ENCODE peak calls at places on chromosomes 7 and 10, in four cellular contexts. One of them, this sample, is unnamed.

GRCh38 chr10:132178885-132179545 is 7.7 kb upstream of the DPYSL4 start:
- DNase-seq in right atrium auricular region: no peak
- DNase-seq in cardiac fibroblast: no peak
- DNase-seq in AG04449: no peak
- DNase-seq in this sample: no peak

GRCh38 chr10:42769653-42770052 is 12.9 kb upstream of the BMS1 start:
- DNase-seq in cardiac fibroblast: no peak
- DNase-seq in right atrium auricular region: no peak
- DNase-seq in AG04449: no peak
- DNase-seq in this sample: no peak

GRCh38 chr7:24517166-24517565 is 56.1 kb upstream of the PALS2 start:
- DNase-seq in right atrium auricular region: no peak
- DNase-seq in AG04449: no peak
- DNase-seq in cardiac fibroblast: no peak
- DNase-seq in this sample: no peak

GRCh38 chr7:18119985-18120384 is 92.3 kb upstream of the PRPS1L1 start:
- DNase-seq in AG04449: no peak
- DNase-seq in right atrium auricular region: no peak
- DNase-seq in cardiac fibroblast: peak; percentile 27
- DNase-seq in this sample: peak; percentile 20

GRCh38 chr10:117716896-117717295 is 174.3 kb downstream of the EMX2 start:
- DNase-seq in right atrium auricular region: no peak
- DNase-seq in AG04449: no peak
- DNase-seq in cardiac fibroblast: no peak
- DNase-seq in this sample: no peak

GRCh38 chr10:124741922-124742417 is 2.2 kb downstream of the FAM53B start:
- DNase-seq in AG04449: no peak
- DNase-seq in cardiac fibroblast: no peak
- DNase-seq in right atrium auricular region: peak; percentile 57
- DNase-seq in this sample: no peak

GRCh38 chr7:8204674-8205377 is 57.1 kb downstream of the ICA1 start:
- DNase-seq in right atrium auricular region: no peak
- DNase-seq in cardiac fibroblast: no peak
- DNase-seq in AG04449: no peak
- DNase-seq in this sample: peak; percentile 2

GRCh38 chr7:154242709-154243108 is 190.5 kb downstream of the DPP6 start:
- DNase-seq in right atrium auricular region: no peak
- DNase-seq in cardiac fibroblast: no peak
- DNase-seq in AG04449: no peak
- DNase-seq in this sample: no peak

GRCh38 chr7:42137941-42138340 is 99.1 kb downstream of the GLI3 start:
- DNase-seq in right atrium auricular region: no peak
- DNase-seq in AG04449: no peak
- DNase-seq in cardiac fibroblast: no peak
- DNase-seq in this sample: peak; percentile 18

GRCh38 chr7:2894118-2894940 is 50.2 kb upstream of the GNA12 start:
- DNase-seq in right atrium auricular region: no peak
- DNase-seq in AG04449: no peak
- DNase-seq in cardiac fibroblast: no peak
- DNase-seq in this sample: no peak

GRCh38 chr7:141003172-141004080 is 11.3 kb downstream of the MRPS33 start:
- DNase-seq in cardiac fibroblast: no peak
- DNase-seq in right atrium auricular region: no peak
- DNase-seq in AG04449: no peak
- DNase-seq in this sample: no peak

GRCh38 chr10:115129752-115130151 is 36.6 kb downstream of the ATRNL1 start:
- DNase-seq in cardiac fibroblast: peak; percentile 48
- DNase-seq in right atrium auricular region: no peak
- DNase-seq in AG04449: no peak
- DNase-seq in this sample: peak; percentile 43
- H3K4me3 ChIP-seq in cardiac fibroblast: no peak overlapping the region
- H3K4me3 ChIP-seq in right atrium auricular region: no peak overlapping the region
- H3K4me3 ChIP-seq in AG04449: no peak overlapping the region
- H3K4me3 ChIP-seq in this sample: no peak overlapping the region

DNA sequence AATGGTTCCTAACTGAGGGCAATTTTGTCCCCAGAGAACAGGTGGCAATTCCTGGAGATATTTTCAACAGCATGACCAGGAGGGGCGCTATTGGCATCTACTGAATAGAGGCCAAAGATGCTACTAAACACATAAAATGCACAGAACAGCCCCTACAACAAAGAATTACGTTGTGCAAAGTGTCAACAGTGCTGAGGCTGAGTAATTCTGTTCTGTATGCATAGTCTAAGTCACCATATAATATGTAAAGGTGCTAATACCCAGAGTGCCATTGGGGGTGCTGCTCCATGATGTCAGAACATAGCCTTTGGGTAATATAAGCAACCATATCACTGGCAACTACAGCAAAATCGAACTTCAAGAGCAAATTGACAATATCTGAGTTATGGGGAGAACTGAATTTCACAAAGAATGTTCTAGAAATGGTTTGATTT is 213.3 kb upstream of the PHYHIPL start:
- DNase-seq in AG04449: no peak
- DNase-seq in cardiac fibroblast: no peak
- DNase-seq in right atrium auricular region: no peak
- DNase-seq in this sample: no peak
- TF ChIP-seq CTCF in AG04449: no peak
- TF ChIP-seq CTCF in cardiac fibroblast: peak; percentile 33
- TF ChIP-seq CTCF in right atrium auricular region: no peak
- TF ChIP-seq CTCF in this sample: peak; percentile 34

DNA sequence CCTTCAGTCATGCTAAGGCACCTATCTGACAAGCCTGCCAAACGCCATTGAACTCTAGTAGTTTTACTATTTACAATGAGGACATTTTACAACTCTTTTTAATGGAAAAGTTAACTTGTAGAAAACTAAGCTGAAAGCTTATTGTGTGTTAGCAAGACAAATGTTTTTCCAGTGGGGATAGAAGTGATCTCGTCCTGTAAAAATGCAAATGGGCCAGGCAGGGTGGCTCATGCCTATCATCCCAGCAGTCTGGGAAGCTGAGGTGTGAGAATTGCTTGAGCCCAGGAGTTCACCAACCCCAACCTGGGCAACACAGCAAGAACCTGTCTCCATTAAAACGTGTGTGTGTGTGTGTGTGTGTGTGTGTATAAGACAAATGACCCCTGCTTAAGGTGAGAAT is 1.2 kb upstream of the VOPP1 start:
- DNase-seq in cardiac fibroblast: peak; percentile 16
- DNase-seq in right atrium auricular region: no peak
- DNase-seq in AG04449: no peak
- DNase-seq in this sample: peak; percentile 32
- H3K4me3 ChIP-seq in cardiac fibroblast: no peak overlapping the region
- H3K4me3 ChIP-seq in right atrium auricular region: no peak overlapping the region
- H3K4me3 ChIP-seq in AG04449: no peak overlapping the region
- H3K4me3 ChIP-seq in this sample: no peak overlapping the region

GRCh38 chr7:110764852-110765251 is 326.1 kb upstream of the LRRN3 start:
- DNase-seq in cardiac fibroblast: no peak
- DNase-seq in right atrium auricular region: no peak
- DNase-seq in AG04449: no peak
- DNase-seq in this sample: no peak

GRCh38 chr7:110762514-110762913 is 328.4 kb upstream of the LRRN3 start:
- DNase-seq in AG04449: no peak
- DNase-seq in cardiac fibroblast: peak; percentile 22
- DNase-seq in right atrium auricular region: no peak
- DNase-seq in this sample: no peak

GRCh38 chr7:110759069-110759468 is 331.9 kb upstream of the LRRN3 start:
- DNase-seq in cardiac fibroblast: no peak
- DNase-seq in AG04449: no peak
- DNase-seq in right atrium auricular region: no peak
- DNase-seq in this sample: no peak

GRCh38 chr7:110754649-110755048 is 336.3 kb upstream of the LRRN3 start:
- DNase-seq in cardiac fibroblast: no peak
- DNase-seq in AG04449: no peak
- DNase-seq in right atrium auricular region: no peak
- DNase-seq in this sample: no peak

GRCh38 chr7:110760341-110760740 is 330.6 kb upstream of the LRRN3 start:
- DNase-seq in right atrium auricular region: no peak
- DNase-seq in AG04449: no peak
- DNase-seq in cardiac fibroblast: no peak
- DNase-seq in this sample: no peak
- TF ChIP-seq CTCF in right atrium auricular region: no peak
- TF ChIP-seq CTCF in AG04449: no peak
- TF ChIP-seq CTCF in cardiac fibroblast: no peak
- TF ChIP-seq CTCF in this sample: no peak

GRCh38 chr10:62073429-62073828 is 171.9 kb downstream of the ARID5B start:
- DNase-seq in right atrium auricular region: no peak
- DNase-seq in cardiac fibroblast: peak; percentile 29
- DNase-seq in AG04449: no peak
- DNase-seq in this sample: no peak
- H3K4me3 ChIP-seq in right atrium auricular region: no peak overlapping the region
- H3K4me3 ChIP-seq in cardiac fibroblast: no peak overlapping the region
- H3K4me3 ChIP-seq in AG04449: no peak overlapping the region
- H3K4me3 ChIP-seq in this sample: no peak overlapping the region

GRCh38 chr10:86967481-86967941 is 771 bp upstream of the ADIRF start:
- DNase-seq in right atrium auricular region: peak; percentile 57
- DNase-seq in AG04449: no peak
- DNase-seq in cardiac fibroblast: no peak
- DNase-seq in this sample: no peak
- TF ChIP-seq CTCF in right atrium auricular region: no peak
- TF ChIP-seq CTCF in AG04449: no peak
- TF ChIP-seq CTCF in cardiac fibroblast: no peak
- TF ChIP-seq CTCF in this sample: no peak

DNA sequence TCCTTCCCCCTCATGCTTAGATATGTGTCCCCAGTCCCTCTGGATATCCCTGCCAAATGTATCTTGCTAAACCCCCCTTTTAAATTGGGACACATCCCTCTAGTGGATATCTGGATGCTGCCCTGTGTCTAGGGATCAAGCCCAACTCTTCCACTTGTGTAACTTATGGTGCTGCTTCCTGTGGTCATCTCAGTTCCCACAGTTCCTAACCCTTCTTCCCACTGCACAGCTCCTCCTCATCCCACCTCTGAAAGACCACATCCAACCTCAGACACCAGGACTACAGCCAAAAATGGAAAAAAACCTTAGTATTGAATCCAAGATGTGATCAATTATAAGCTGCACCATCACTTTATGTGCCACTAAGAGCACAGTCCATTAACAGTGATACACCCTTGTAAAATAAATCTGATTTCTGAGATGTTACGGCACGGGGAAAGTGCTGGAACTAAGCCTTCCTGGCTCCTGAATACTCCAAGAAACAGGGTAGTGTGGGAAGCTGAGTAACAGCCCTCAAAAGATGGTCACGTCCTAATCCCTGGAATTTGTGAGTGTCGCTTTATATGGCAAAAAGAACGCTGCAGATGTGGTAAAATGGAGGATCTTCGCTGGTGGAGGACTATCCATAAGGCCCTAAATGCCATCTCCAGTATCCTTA is 13.7 kb downstream of the ESYT2 start:
- DNase-seq in right atrium auricular region: no peak
- DNase-seq in AG04449: no peak
- DNase-seq in cardiac fibroblast: no peak
- DNase-seq in this sample: peak; percentile 40
- H3K4me3 ChIP-seq in right atrium auricular region: no peak overlapping the region
- H3K4me3 ChIP-seq in AG04449: no peak overlapping the region
- H3K4me3 ChIP-seq in cardiac fibroblast: no peak overlapping the region
- H3K4me3 ChIP-seq in this sample: no peak overlapping the region

This sample was measured in fibroblast of mammary gland.